ENCODE peak calls at places on chromosomes 7 and 10, in nine cellular contexts. A is HCT116, V is HepG2, P is SK-N-SH, T is K562, H is GM23338, G is Panc1, R is A549, L is GM12878. I is an unnamed sample.

GRCh38 chr7:132402751-132403245 is 173.5 kb downstream of the PLXNA4 start:
- DNase-seq in V (no peak), T (no peak), P (no peak), A (no peak), L (no peak), R (no peak), G (no peak), H (no peak), I (no peak)

GRCh38 chr10:132035476-132035875 is 30.3 kb upstream of the JAKMIP3 start:
- DNase-seq in P (no peak), A (no peak), H (peak; percentile 45), V (no peak), T (no peak), L (no peak), R (no peak), G (no peak), I (no peak)

GRCh38 chr7:46131916-46132795 is 211.1 kb upstream of the IGFBP3 start:
- DNase-seq in V (peak; percentile 43), R (no peak), P (no peak), G (no peak), A (no peak), L (no peak), T (no peak), H (peak; percentile 66), I (no peak)

GRCh38 chr10:97923057-97923456 is 73.4 kb downstream of the GOLGA7B start:
- DNase-seq in P (no peak), T (no peak), H (no peak), A (no peak), L (no peak), V (no peak), R (no peak), G (no peak), I (no peak)

GRCh38 chr7:94059747-94060146 is 55.6 kb upstream of the BET1 start:
- DNase-seq in L (peak; percentile 33), V (no peak), A (no peak), H (no peak), T (no peak), R (no peak), P (no peak), G (no peak), I (peak; percentile 86)

GRCh38 chr7:71511361-71511807 is 379.4 kb downstream of the GALNT17 start:
- DNase-seq in H (peak; percentile 77), T (no peak), P (no peak), A (no peak), G (no peak), L (no peak), R (no peak), V (no peak), I (no peak)

GRCh38 chr10:112911196-112911595 is 38.9 kb upstream of the TCF7L2 start:
- DNase-seq in L (no peak), A (no peak), G (no peak), R (no peak), V (no peak), H (no peak), P (no peak), T (no peak), I (no peak)

GRCh38 chr7:94510582-94511456 is 1.2 kb downstream of the CASD1 start:
- DNase-seq in L (no peak), T (no peak), G (no peak), H (peak; percentile 48), V (peak; percentile 31), P (peak; percentile 27), A (no peak), R (peak; percentile 57), I (no peak)

GRCh38 chr10:97319671-97320479 is 804 bp downstream of the FRAT1 start:
- DNase-seq in V (peak; percentile 54), G (no peak), L (no peak), H (peak; percentile 86), T (peak; percentile 43), R (no peak), A (no peak), P (peak; percentile 84), I (no peak)

GRCh38 chr10:69214666-69215131 is 5.4 kb upstream of the HKDC1 start:
- DNase-seq in H (no peak), G (no peak), L (no peak), T (no peak), R (no peak), P (no peak), V (no peak), A (no peak), I (peak; percentile 54)

GRCh38 chr10:69213601-69214311 is 6.4 kb upstream of the HKDC1 start:
- DNase-seq in G (no peak), P (no peak), A (no peak), V (peak; percentile 36), H (no peak), T (no peak), R (no peak), L (no peak), I (no peak)

GRCh38 chr10:69211524-69211923 is 8.6 kb upstream of the HKDC1 start:
- DNase-seq in G (no peak), H (no peak), A (no peak), R (no peak), P (no peak), V (no peak), T (no peak), L (no peak), I (no peak)

GRCh38 chr10:69211104-69211503 is 9.0 kb upstream of the HKDC1 start:
- DNase-seq in R (no peak), P (no peak), H (no peak), T (no peak), V (no peak), A (no peak), G (no peak), L (no peak), I (no peak)

GRCh38 chr10:69209787-69210480 is 10.2 kb upstream of the HKDC1 start:
- DNase-seq in H (no peak), V (no peak), T (no peak), P (no peak), A (no peak), L (no peak), R (no peak), G (no peak), I (no peak)
- TF ChIP-seq REST in H (no peak), V (no peak), T (no peak), P (no peak), A (no peak), L (no peak), R (no peak), G (no peak), I (no peak)

GRCh38 chr7:24035653-24036414 is 248.2 kb upstream of the NPY start:
- DNase-seq in R (no peak), P (no peak), H (no peak), V (no peak), L (no peak), G (no peak), T (no peak), A (no peak), I (no peak)

GRCh38 chr7:24038993-24039392 is 245.0 kb upstream of the NPY start:
- DNase-seq in A (no peak), H (no peak), G (no peak), V (no peak), L (no peak), T (no peak), P (no peak), R (no peak), I (no peak)

GRCh38 chr7:24034251-24034650 is 249.7 kb upstream of the NPY start:
- DNase-seq in P (no peak), V (no peak), L (no peak), T (no peak), R (no peak), H (no peak), A (no peak), G (no peak), I (no peak)

GRCh38 chr7:24042028-24042427 is 242.0 kb upstream of the NPY start:
- DNase-seq in P (no peak), A (no peak), V (no peak), G (no peak), H (no peak), R (no peak), T (no peak), L (no peak), I (no peak)

DNA sequence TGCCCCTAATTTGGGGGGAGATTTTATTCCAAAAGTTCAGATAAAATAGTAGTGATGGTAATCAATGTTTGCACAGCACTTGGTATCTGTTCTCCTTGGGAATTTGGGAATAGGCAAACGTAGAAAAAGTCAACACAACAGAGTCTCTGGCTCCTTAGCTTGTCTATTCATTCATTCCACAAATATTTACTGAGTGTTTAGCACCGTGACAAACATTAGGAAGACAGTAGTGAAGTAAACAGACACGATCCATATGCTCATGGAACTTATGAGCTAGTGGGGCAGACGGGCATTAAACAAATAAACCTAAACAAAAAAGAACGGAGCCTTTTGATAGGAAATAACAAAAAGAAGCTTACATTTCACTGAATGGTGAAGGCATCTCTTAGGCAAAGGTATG is 244.0 kb upstream of the NPY start:
- DNase-seq in R (no peak), H (no peak), A (no peak), T (no peak), G (no peak), L (no peak), P (no peak), V (no peak), I (no peak)
- TF ChIP-seq REST in R (no peak), H (no peak), A (no peak), T (no peak), G (no peak), L (no peak), P (no peak), V (no peak), I (no peak)

DNA sequence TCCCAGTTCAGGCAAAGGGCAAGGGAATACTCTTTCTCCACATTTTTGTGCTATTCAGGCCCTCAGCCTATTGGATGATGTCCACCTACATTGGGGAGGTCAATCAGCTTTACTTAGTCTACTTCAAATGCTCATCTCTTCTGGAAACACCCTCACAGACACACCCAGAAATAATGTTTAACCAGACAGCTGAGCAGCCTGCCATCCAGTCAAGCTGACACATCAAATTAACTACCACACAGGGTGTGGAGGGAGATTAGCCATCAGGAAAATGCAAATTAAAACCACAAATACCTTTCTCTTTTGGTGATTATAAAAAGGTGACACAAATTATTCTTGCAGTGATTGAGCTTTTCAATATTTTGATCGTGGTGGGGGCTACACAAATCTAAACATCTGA is 74.7 kb upstream of the FZD8 start:
- DNase-seq in P (no peak), V (no peak), A (no peak), G (no peak), L (no peak), T (no peak), H (no peak), R (no peak), I (no peak)
- TF ChIP-seq REST in P (no peak), V (no peak), A (no peak), G (no peak), L (no peak), T (no peak), H (no peak), R (no peak), I (no peak)

GRCh38 chr10:4934391-4934987 is 28.7 kb upstream of the AKR1C1 start:
- DNase-seq in T (no peak), V (no peak), A (no peak), H (no peak), G (no peak), L (no peak), P (no peak), R (no peak), I (no peak)

GRCh38 chr10:4937346-4937745 is 25.9 kb upstream of the AKR1C1 start:
- DNase-seq in V (no peak), A (no peak), L (no peak), G (no peak), R (no peak), P (no peak), T (no peak), H (no peak), I (no peak)

GRCh38 chr10:4926400-4926799 is 36.8 kb upstream of the AKR1C1 start:
- DNase-seq in T (no peak), G (no peak), V (no peak), P (no peak), H (no peak), R (no peak), A (no peak), L (no peak), I (no peak)

GRCh38 chr10:4931587-4931986 is 31.6 kb upstream of the AKR1C1 start:
- DNase-seq in G (no peak), R (no peak), P (no peak), T (no peak), H (no peak), L (no peak), A (no peak), V (no peak), I (no peak)
- TF ChIP-seq REST in G (no peak), R (no peak), P (no peak), T (no peak), H (no peak), L (no peak), A (no peak), V (no peak), I (no peak)

I was measured in HL-60.